ENCODE peak calls at places on chromosomes 3 and 15, in six cellular contexts. H is neural crest cell, O is H9, N is cardiac muscle cell, J is OCI-LY7, X is spleen. C is an unnamed sample.

GRCh38 chr15:100778831-100779288 is 100.8 kb upstream of the ALDH1A3 start:
- DNase-seq in H (no peak), O (no peak), N (no peak), J (no peak), X (no peak), C (no peak)

GRCh38 chr15:51837784-51838183 is 8.3 kb downstream of the TMOD3 start:
- DNase-seq in H (no peak), O (no peak), N (peak; percentile 42), J (peak; percentile 59), X (no peak), C (no peak)

GRCh38 chr3:38138347-38139190 is at the start of gene MYD88:
- DNase-seq in H (peak; percentile 63), O (peak; percentile 79), N (peak; percentile 61), J (peak; percentile 88), X (peak; percentile 99), C (peak; percentile 68)

GRCh38 chr15:101810905-101811304 is 1.1 kb upstream of the OR4F15 start:
- DNase-seq in H (no peak), O (no peak), N (no peak), J (no peak), X (no peak), C (no peak)

GRCh38 chr3:4744405-4745239 is 234.6 kb upstream of the BHLHE40 start:
- DNase-seq in H (no peak), O (no peak), N (peak; percentile 34), J (no peak), X (no peak), C (no peak)

GRCh38 chr3:153856932-153857331 is 264.3 kb upstream of the ARHGEF26 start:
- DNase-seq in H (no peak), O (no peak), N (no peak), J (no peak), X (no peak), C (no peak)

GRCh38 chr15:90402230-90402629 is 14.2 kb downstream of the IQGAP1 start:
- DNase-seq in H (no peak), O (no peak), N (peak; percentile 87), J (no peak), X (no peak), C (no peak)

GRCh38 chr3:110430146-110430545 is 641.5 kb upstream of the NECTIN3 start:
- DNase-seq in H (no peak), O (no peak), N (no peak), J (no peak), X (no peak), C (no peak)

GRCh38 chr15:48469681-48470080 is 138.5 kb downstream of the DUT start:
- DNase-seq in H (no peak), O (no peak), N (no peak), J (no peak), X (no peak), C (no peak)

GRCh38 chr15:57878573-57878972 is 172.1 kb downstream of the POLR2M start:
- DNase-seq in H (no peak), O (no peak), N (no peak), J (no peak), X (no peak), C (no peak)

GRCh38 chr3:197186887-197187588 is 111.4 kb downstream of the DLG1 start:
- DNase-seq in H (no peak), O (no peak), N (peak; percentile 75), J (peak; percentile 75), X (no peak), C (peak; percentile 7)

GRCh38 chr15:78429477-78429876 is 8.5 kb upstream of the IREB2 start:
- DNase-seq in H (no peak), O (no peak), N (no peak), J (no peak), X (no peak), C (no peak)

GRCh38 chr3:50127251-50127671 is 27.9 kb upstream of the SEMA3F start:
- DNase-seq in H (no peak), O (no peak), N (no peak), J (no peak), X (no peak), C (no peak)

GRCh38 chr3:69671082-69671952 is 67.9 kb upstream of the MITF start:
- DNase-seq in H (peak; percentile 58), O (no peak), N (peak; percentile 65), J (peak; percentile 27), X (no peak), C (no peak)

GRCh38 chr3:126732281-126733060 is 28.4 kb downstream of the CHCHD6 start:
- DNase-seq in H (no peak), O (no peak), N (peak; percentile 15), J (no peak), X (no peak), C (no peak)

GRCh38 chr3:126733061-126733430 is 29.0 kb downstream of the CHCHD6 start:
- DNase-seq in H (no peak), O (no peak), N (no peak), J (no peak), X (no peak), C (no peak)

GRCh38 chr3:126734324-126734723 is 30.3 kb downstream of the CHCHD6 start:
- DNase-seq in H (no peak), O (no peak), N (no peak), J (no peak), X (no peak), C (no peak)

GRCh38 chr3:126742057-126742456 is 38.0 kb downstream of the CHCHD6 start:
- DNase-seq in H (no peak), O (no peak), N (no peak), J (no peak), X (no peak), C (no peak)

DNA sequence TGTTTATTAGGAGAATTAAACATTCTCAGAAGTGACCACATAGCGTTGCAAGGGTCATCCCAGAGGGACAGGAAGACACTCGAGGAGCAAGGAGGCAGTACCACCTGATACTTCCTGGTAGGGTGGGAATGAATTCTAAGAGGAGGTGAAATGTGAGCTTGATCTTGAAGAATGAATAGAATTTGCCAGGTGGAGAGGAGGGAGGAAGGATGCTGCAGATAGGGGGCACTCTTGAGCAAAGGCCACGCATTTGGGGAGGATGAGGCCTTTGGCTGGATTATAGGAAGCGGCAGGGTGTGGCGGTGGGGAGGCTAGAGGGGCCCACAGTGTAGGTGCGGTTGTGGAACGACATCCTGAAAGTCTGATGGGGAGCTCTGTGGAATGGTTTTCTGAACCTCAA is 33.5 kb downstream of the CHCHD6 start:
- DNase-seq in H (no peak), O (no peak), N (no peak), J (no peak), X (no peak), C (no peak)
- TF ChIP-seq CTCF in H (no peak), O (peak; percentile 68), N (peak; percentile 14), J (peak; percentile 58), X (no peak), C (no peak)

DNA sequence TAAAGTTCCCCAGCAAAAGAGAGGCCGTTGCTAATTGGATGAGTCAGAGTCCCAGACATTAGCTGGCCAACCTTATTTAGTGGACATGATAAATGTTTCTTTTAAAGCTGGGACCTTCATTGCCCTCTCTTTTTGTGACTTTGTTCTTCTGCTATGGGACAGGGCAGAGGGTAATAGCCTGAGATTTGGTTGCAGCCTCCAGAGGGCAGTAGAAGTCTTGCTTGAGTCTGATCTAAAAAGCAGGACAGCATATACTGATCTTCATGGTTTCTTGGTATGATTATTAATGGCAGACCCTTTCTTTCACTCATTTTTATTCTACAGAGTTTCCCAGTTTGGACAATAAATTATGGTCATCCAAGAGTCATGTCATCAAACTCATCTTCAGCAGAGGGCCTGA is 25.1 kb upstream of the ZKSCAN7 start:
- DNase-seq in H (no peak), O (no peak), N (peak; percentile 21), J (peak; percentile 20), X (no peak), C (peak; percentile 12)
- TF ChIP-seq CTCF in H (peak; percentile 46), O (peak; percentile 57), N (peak; percentile 31), J (peak; percentile 69), X (no peak), C (no peak)

GRCh38 chr15:56679247-56679646 is 54.1 kb downstream of the ZNF280D start:
- DNase-seq in H (no peak), O (no peak), N (no peak), J (no peak), X (no peak), C (no peak)

GRCh38 chr15:56672721-56673120 is 60.6 kb downstream of the ZNF280D start:
- DNase-seq in H (no peak), O (no peak), N (peak; percentile 49), J (no peak), X (no peak), C (no peak)

GRCh38 chr15:56675930-56676329 is 57.4 kb downstream of the ZNF280D start:
- DNase-seq in H (no peak), O (no peak), N (no peak), J (no peak), X (no peak), C (no peak)

GRCh38 chr15:56678562-56678961 is 54.7 kb downstream of the ZNF280D start:
- DNase-seq in H (no peak), O (no peak), N (no peak), J (no peak), X (no peak), C (no peak)

DNA sequence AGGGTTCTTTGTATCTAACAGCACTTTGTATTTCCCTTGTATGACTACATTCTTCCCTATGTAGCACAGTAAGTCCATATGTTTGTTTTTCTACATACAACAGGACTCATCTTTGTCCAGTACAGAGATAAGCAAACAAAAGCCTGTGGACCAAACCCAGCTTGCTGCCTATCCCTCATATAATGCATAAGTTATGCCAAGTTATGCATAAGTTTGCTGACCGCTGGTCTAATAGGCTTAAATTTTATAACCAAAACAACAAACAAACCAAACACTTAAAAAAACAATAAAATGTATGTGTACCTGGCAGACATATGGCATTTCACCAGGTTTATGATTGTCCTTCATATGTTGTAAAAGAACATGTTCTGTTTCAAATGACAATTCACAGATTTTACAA is 56.0 kb downstream of the ZNF280D start:
- DNase-seq in H (no peak), O (no peak), N (no peak), J (no peak), X (no peak), C (no peak)
- TF ChIP-seq CTCF in H (no peak), O (no peak), N (no peak), J (no peak), X (no peak), C (no peak)

GRCh38 chr15:32993285-32993684 is 201.2 kb downstream of the FMN1 start:
- DNase-seq in H (no peak), O (no peak), N (peak; percentile 47), J (peak; percentile 23), X (no peak), C (no peak)
- TF ChIP-seq CTCF in H (peak; percentile 40), O (peak; percentile 59), N (peak; percentile 42), J (peak; percentile 66), X (no peak), C (no peak)

DNA sequence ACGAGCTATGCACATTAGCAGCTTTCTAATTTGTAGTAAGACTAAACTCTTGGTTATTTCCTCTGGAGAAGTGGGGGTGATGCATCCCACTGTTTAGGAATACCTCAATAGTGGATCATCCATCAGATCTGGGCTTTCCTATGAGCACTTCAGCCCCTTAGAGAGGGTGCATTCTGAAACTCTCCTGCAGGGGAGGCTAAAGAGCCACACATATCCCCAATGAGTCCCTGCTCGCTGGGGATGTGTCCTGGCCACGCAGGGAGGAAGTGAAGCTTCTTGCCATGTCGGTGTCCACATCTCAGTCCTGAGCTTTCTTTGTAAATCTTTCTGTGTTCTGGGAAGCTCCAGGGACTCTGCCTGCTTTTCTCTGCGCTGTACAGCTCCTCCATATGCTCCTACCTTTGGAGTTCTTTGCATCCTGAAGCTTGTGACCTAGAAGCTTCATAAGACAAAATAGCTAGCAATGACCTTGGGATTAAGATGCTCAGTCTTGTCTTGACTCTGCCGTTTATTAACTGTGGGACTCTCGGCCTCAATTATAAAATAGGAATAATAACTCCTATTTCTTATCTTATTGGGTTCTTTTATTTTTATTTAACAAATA is 28.3 kb upstream of the MASP1 start:
- DNase-seq in H (peak; percentile 73), O (peak; percentile 85), N (peak; percentile 81), J (peak; percentile 60), X (peak; percentile 75), C (peak; percentile 20)
- TF ChIP-seq CTCF in H (peak; percentile 82), O (peak; percentile 98), N (peak; percentile 96), J (peak; percentile 80), X (peak; percentile 82), C (peak; percentile 54)

GRCh38 chr3:171352387-171352935 is 107.7 kb downstream of the TNIK start:
- DNase-seq in H (no peak), O (no peak), N (no peak), J (no peak), X (no peak), C (no peak)
- TF ChIP-seq CTCF in H (no peak), O (no peak), N (no peak), J (no peak), X (no peak), C (no peak)